ENCODE peak calls at places on chromosomes 6 and 20, in four cellular contexts. P is IMR-90, V is GM12878, Q is K562. T is an unnamed sample.

GRCh38 chr20:17504898-17505663 is 26.1 kb downstream of the BFSP1 start:
- DNase-seq in P (peak; percentile 59), Q (peak; percentile 24), V (peak; percentile 25), T (peak; percentile 45)

GRCh38 chr6:97306946-97307345 is 23.9 kb upstream of the MMS22L start:
- DNase-seq in V (no peak), P (no peak), Q (no peak), T (no peak)

GRCh38 chr6:144349690-144350132 is 64.6 kb downstream of the UTRN start:
- DNase-seq in Q (no peak), V (peak; percentile 60), P (peak; percentile 53), T (no peak)

GRCh38 chr20:24731312-24731711 is 217.8 kb upstream of the CST7 start:
- DNase-seq in Q (no peak), P (no peak), V (no peak), T (no peak)

GRCh38 chr20:47038581-47039560 is 144.2 kb downstream of the EYA2 start:
- DNase-seq in V (no peak), P (no peak), Q (no peak), T (no peak)

GRCh38 chr20:23879811-23880374 is 345 bp upstream of the CST5 start:
- DNase-seq in Q (no peak), P (no peak), V (no peak), T (no peak)

GRCh38 chr20:46648903-46649649 is 2.2 kb downstream of the SLC13A3 start:
- DNase-seq in V (no peak), P (no peak), Q (peak; percentile 90), T (no peak)

GRCh38 chr6:77876300-77876699 is 223.5 kb downstream of the MEI4 start:
- DNase-seq in V (no peak), Q (no peak), P (no peak), T (no peak)

GRCh38 chr6:32114853-32115252 is 5.7 kb upstream of the TNXB start:
- DNase-seq in P (peak; percentile 73), V (no peak), Q (no peak), T (no peak)

GRCh38 chr20:48784273-48784641 is 43.5 kb downstream of the PREX1 start:
- DNase-seq in P (no peak), Q (no peak), V (no peak), T (no peak)

GRCh38 chr6:138572200-138572875 is 73.0 kb upstream of the NHSL1 start:
- DNase-seq in Q (no peak), V (no peak), P (peak; percentile 91), T (no peak)
- TF ChIP-seq POLR2A in Q (no peak), V (no peak), P (peak; percentile 33), T (no peak)

GRCh38 chr6:35469711-35470662 is 1.8 kb downstream of the RPL10A start:
- DNase-seq in Q (no peak), V (no peak), P (no peak), T (no peak)
- TF ChIP-seq ELK1 in Q (no peak), V (no peak), P (no peak), T (no peak)

DNA sequence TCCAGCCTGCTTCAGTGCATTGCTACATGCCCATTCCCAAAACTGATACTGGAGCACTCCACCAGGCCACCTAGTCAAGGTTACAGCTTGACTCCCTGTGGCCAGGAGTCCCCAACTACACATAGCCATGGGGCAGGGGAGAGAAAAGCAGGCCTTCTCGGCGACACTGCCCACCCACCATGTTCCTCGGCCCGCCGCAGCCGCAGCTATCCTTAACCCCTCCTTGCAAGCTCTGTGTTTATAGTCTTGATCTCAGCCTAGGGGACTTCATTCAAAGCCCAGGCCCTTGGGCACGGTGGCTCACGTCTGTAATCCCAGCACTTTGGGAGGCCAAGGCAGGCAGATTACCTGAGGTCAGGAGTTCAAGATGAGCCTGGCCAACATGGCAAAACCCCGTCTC is 39.2 kb upstream of the FAM50B start:
- DNase-seq in V (no peak), P (no peak), Q (no peak), T (no peak)
- TF ChIP-seq POLR2A in V (no peak), P (no peak), Q (no peak), T (no peak)

GRCh38 chr20:3788685-3789155 is 2.2 kb upstream of the CENPB start:
- DNase-seq in P (no peak), Q (no peak), V (no peak), T (peak; percentile 63)
- TF ChIP-seq ELK1 in P (no peak), Q (no peak), V (no peak), T (no peak)

GRCh38 chr6:112332274-112332673 is 14.9 kb upstream of the RFPL4B start:
- DNase-seq in Q (no peak), V (no peak), P (peak; percentile 82), T (no peak)

GRCh38 chr6:112335736-112336135 is 11.4 kb upstream of the RFPL4B start:
- DNase-seq in V (no peak), Q (no peak), P (no peak), T (no peak)

GRCh38 chr6:112338310-112338709 is 8.8 kb upstream of the RFPL4B start:
- DNase-seq in V (no peak), Q (no peak), P (no peak), T (no peak)

GRCh38 chr6:112342511-112342910 is 4.6 kb upstream of the RFPL4B start:
- DNase-seq in V (no peak), Q (no peak), P (no peak), T (no peak)

GRCh38 chr6:112337209-112337638 is 9.9 kb upstream of the RFPL4B start:
- DNase-seq in P (peak; percentile 83), V (no peak), Q (peak; percentile 25), T (peak; percentile 62)
- TF ChIP-seq POLR2A in P (no peak), V (no peak), Q (no peak), T (no peak)

DNA sequence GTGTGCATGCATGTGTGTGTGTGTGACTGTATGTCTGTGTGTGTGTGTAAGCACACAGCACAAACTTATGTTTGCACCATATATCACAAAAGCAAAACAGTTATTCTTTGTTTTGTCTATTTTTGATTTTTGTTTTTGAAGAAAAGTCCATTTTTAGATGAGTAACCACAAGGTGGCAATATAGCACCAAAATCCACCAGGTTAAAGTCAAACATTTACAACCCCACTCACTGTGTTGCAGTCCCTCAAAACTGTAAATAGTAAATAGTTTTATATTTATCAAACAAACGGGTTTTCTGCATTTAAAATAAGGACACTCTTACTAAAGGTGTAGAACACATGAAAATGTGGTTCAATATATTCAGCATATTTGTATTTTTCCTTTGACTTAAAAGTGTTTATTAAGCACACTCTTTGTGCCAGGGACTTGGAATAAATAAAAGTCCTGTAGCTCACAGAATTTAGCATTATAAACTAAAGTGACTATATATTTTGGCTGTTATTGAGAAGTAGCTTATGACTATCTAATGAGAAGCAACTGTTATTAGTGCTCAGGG is 118.5 kb downstream of the GFRAL start:
- DNase-seq in V (peak; percentile 4), P (peak; percentile 45), Q (no peak), T (no peak)
- TF ChIP-seq ELK1 in V (no peak), P (no peak), Q (no peak), T (no peak)

DNA sequence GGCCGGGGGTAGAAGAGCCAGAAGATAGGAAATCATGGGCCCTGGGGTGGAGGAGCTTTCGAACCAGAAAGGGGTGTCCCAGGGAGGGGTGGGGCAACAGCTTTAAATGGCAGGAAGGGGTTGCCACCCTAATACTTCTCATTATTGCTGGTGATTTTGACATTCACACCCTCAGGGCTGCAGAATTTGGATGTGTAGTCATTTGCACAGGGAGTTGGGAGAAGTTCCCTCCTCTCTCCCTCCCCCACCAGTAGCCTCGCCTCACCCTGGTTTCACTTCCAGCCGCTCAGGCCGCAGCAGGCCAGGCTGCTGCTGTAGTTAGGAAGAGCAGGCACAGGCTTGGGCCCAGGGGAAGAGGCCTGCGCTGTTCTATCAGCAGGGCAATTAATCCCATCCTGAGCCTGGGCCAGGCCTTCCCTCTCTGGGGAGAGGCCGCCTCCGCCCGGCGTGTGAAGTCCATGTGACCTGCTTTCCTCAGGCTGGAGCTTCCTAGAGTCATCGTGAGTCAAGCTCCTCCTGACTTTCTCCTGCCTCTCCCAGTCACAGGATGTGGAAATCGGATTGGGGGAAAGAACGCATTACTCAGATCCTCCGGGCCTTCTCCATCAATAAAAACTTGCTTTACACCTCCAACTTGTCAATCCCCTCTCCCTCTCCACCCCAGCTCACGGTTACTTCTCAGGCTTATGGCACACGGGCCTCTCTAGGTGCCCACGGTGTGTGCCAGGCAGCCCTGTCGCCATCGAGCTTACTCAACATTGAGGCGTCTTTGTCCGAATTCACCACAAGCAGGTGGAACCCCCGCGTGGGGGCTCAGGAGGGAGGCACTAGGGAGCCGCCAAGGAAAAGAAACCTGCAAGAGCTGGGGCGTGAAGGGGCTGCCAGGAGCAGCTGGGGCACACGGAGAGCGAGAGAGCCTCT is 7.8 kb downstream of the ADTRP start:
- DNase-seq in Q (peak; percentile 44), P (peak; percentile 100), V (no peak), T (peak; percentile 92)
- TF ChIP-seq POLR2A in Q (no peak), P (peak; percentile 74), V (no peak), T (no peak)

GRCh38 chr6:26596579-26597388 is at the start of gene ABT1:
- DNase-seq in V (peak; percentile 96), Q (peak; percentile 99), P (peak; percentile 98), T (peak; percentile 88)

GRCh38 chr6:26594128-26594493 is 2.6 kb upstream of the ABT1 start:
- DNase-seq in Q (peak; percentile 43), V (no peak), P (no peak), T (no peak)

GRCh38 chr6:26593278-26594127 is 3.2 kb upstream of the ABT1 start:
- DNase-seq in P (no peak), Q (no peak), V (no peak), T (peak; percentile 45)

GRCh38 chr6:26595669-26596269 is 984 bp upstream of the ABT1 start:
- DNase-seq in P (peak; percentile 84), V (no peak), Q (peak; percentile 88), T (peak; percentile 91)

GRCh38 chr6:26594730-26595632 is 1.8 kb upstream of the ABT1 start:
- DNase-seq in V (no peak), Q (peak; percentile 74), P (peak; percentile 86), T (peak; percentile 88)
- TF ChIP-seq ELK1 in V (no peak), Q (no peak), P (no peak), T (no peak)

DNA sequence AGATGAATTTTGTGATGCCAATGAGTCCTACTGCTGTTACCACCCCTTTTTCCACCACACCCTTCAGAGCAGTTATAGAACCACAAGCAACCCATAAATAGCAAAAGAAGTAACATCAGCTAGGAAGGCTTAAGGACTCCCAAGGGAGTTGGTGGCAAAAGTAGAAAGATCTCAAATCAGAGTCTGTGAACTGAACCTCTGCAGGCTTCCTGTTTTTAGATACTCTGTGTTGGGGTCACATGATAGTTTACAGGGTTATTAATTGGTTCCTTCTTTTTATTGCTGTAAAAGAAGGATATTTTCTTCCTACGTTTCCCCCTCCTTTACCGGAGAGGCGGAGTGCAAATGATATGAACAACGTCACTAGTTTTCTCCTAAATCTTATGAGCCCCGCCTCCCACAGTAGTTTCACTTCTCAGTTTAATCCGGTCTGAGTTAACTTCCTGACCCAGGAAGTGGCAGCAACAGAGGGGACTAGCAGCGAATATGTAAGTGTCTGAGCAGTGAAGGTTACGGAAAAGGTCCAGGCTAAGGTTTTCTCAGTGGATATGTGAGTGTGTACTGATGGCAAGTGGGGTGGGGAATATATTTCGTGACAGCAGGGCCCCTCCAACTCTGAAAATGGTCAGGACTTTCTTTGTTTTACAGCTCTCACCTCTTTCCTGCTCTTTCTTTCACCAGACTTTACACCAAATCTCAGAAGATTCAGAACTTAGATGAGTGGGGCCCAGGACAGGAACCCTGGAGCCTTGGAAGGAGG is at the start of gene TRIM38:
- DNase-seq in Q (peak; percentile 85), V (peak; percentile 85), P (peak; percentile 89), T (peak; percentile 45)
- TF ChIP-seq POLR2A in Q (peak; percentile 91), V (peak; percentile 91), P (peak; percentile 93), T (peak; percentile 31)

T was measured in A549.